ENCODE peak calls at places on chromosomes 1 and 21, in five cellular contexts. C is OCI-LY7, X is adrenal gland, Z is body of pancreas, N is upper lobe of left lung. M is an unnamed sample.

GRCh38 chr1:171796592-171796991 is 15.1 kb downstream of the METTL13 start:
- DNase-seq in C (no peak), X (no peak), Z (no peak), N (no peak), M (no peak)

GRCh38 chr1:211687462-211688215 is 12.2 kb upstream of the NEK2 start:
- DNase-seq in C (no peak), X (no peak), N (no peak), Z (no peak), M (no peak)

GRCh38 chr1:228087771-228088251 is 5.3 kb downstream of the ARF1 start:
- DNase-seq in N (no peak), X (no peak), Z (no peak), C (no peak), M (no peak)

GRCh38 chr1:115338457-115338820 is 390 bp upstream of the NGF start:
- DNase-seq in X (no peak), N (peak; percentile 81), Z (no peak), C (no peak), M (no peak)

GRCh38 chr21:45607021-45607921 is 36.3 kb upstream of the PCBP3 start:
- DNase-seq in X (no peak), Z (no peak), N (no peak), C (no peak), M (no peak)

GRCh38 chr1:24955161-24955560 is 25.1 kb upstream of the RUNX3 start:
- DNase-seq in N (no peak), Z (peak; percentile 21), X (no peak), C (no peak), M (peak; percentile 71)

GRCh38 chr1:225874431-225874830 is 7.7 kb downstream of the TMEM63A start:
- DNase-seq in C (no peak), N (no peak), Z (no peak), X (no peak), M (no peak)

GRCh38 chr1:84603941-84604830 is 29.9 kb upstream of the CTBS start:
- DNase-seq in N (no peak), Z (no peak), X (peak; percentile 48), C (no peak), M (no peak)

GRCh38 chr1:110340207-110340468 is 961 bp downstream of the RBM15 start:
- DNase-seq in X (no peak), N (no peak), C (no peak), Z (no peak), M (no peak)

GRCh38 chr1:47522890-47523811 is 85.3 kb downstream of the FOXD2 start:
- DNase-seq in C (no peak), N (no peak), Z (no peak), X (no peak), M (no peak)

GRCh38 chr21:42061866-42062542 is 9.1 kb upstream of the UMODL1 start:
- DNase-seq in X (no peak), Z (no peak), N (peak; percentile 81), C (peak; percentile 93), M (no peak)

GRCh38 chr1:54256756-54257155 is 56.8 kb downstream of the MRPL37 start:
- DNase-seq in C (no peak), X (no peak), N (no peak), Z (no peak), M (no peak)

GRCh38 chr1:41093826-41094225 is 72.3 kb upstream of the SLFNL1 start:
- DNase-seq in Z (no peak), N (no peak), X (no peak), C (no peak), M (no peak)

GRCh38 chr1:37277366-37277765 is 197.0 kb upstream of the ZC3H12A start:
- DNase-seq in Z (no peak), C (no peak), N (no peak), X (no peak), M (no peak)

GRCh38 chr1:228430243-228430642 is 13.6 kb upstream of the TRIM17 start:
- DNase-seq in Z (no peak), X (no peak), C (no peak), N (no peak), M (no peak)

GRCh38 chr1:21932127-21932526 is 5.0 kb downstream of the HSPG2 start:
- DNase-seq in N (no peak), X (peak; percentile 80), Z (peak; percentile 51), C (no peak), M (no peak)

GRCh38 chr1:92194516-92194915 is 23.2 kb upstream of the C1orf146 start:
- DNase-seq in Z (no peak), C (no peak), N (no peak), X (no peak), M (no peak)

GRCh38 chr1:244762629-244763028 is 72.8 kb upstream of the COX20 start:
- DNase-seq in Z (no peak), C (no peak), N (no peak), X (no peak), M (no peak)

GRCh38 chr1:154767315-154768240 is 102.5 kb downstream of the KCNN3 start:
- DNase-seq in X (no peak), N (no peak), Z (no peak), C (no peak), M (no peak)

GRCh38 chr1:162141273-162142023 is 72.0 kb downstream of the NOS1AP start:
- DNase-seq in Z (no peak), C (no peak), N (no peak), X (no peak), M (no peak)

GRCh38 chr21:43193651-43194302 is 25.0 kb downstream of the CRYAA start:
- DNase-seq in X (peak; percentile 34), N (peak; percentile 63), C (peak; percentile 28), Z (peak; percentile 32), M (no peak)

GRCh38 chr1:19765623-19766022 is 34.1 kb downstream of the TMCO4 start:
- DNase-seq in N (no peak), X (peak; percentile 31), C (no peak), Z (no peak), M (no peak)

GRCh38 chr1:21324368-21325137 is 34.3 kb upstream of the ECE1 start:
- DNase-seq in Z (peak; percentile 93), X (peak; percentile 97), N (no peak), C (peak; percentile 35), M (peak; percentile 61)

GRCh38 chr1:42946120-42947009 is 12.3 kb downstream of the SLC2A1 start:
- DNase-seq in Z (no peak), C (no peak), N (no peak), X (no peak), M (no peak)

GRCh38 chr1:42947965-42948732 is 10.5 kb downstream of the SLC2A1 start:
- DNase-seq in Z (no peak), C (no peak), X (no peak), N (no peak), M (no peak)

GRCh38 chr1:42949312-42950145 is 9.1 kb downstream of the SLC2A1 start:
- DNase-seq in Z (no peak), N (no peak), X (no peak), C (peak; percentile 55), M (no peak)

GRCh38 chr1:42945171-42945570 is 13.5 kb downstream of the SLC2A1 start:
- DNase-seq in Z (no peak), X (no peak), C (no peak), N (no peak), M (no peak)

DNA sequence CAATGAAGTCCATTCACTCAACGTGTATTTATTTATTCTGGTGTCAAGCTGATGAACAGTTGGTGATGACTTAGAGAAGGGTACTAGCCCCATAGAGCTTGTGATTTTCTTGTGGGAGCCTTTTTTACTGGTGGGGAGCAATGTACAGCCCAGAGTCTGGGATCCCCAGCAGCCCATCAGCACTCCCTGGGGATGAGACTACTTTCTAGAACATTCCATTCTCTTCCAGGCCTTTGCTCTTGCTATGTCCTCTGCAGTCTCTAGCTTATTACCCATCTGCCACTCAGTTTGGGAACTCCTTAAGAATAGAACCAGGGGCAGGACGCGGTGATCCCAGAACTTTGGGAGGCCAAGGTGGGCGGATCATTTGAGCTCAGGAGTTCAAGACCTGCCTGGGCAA is 11.5 kb downstream of the SLC2A1 start:
- DNase-seq in C (no peak), X (no peak), Z (no peak), N (no peak), M (no peak)
- H3K4me1 ChIP-seq in C (peaks cover 100% of the 10 kb centered on the region), X (peaks cover 25% of the 10 kb centered on the region), Z (peaks cover 63% of the 10 kb centered on the region), N (peaks cover 44% of the 10 kb centered on the region), M (peaks cover 95% of the 10 kb centered on the region)

GRCh38 chr1:39638965-39639332 is 494 bp downstream of the HEYL start:
- DNase-seq in C (no peak), X (no peak), N (no peak), Z (no peak), M (no peak)
- H3K4me3 ChIP-seq in C (no peak overlapping the region), X (peak overlapping the region; percentile 59), N (peak overlapping the region; percentile 75), Z (peak overlapping the region; percentile 59), M (peak overlapping the region; percentile 36)

GRCh38 chr1:201553496-201554166 is 14.7 kb downstream of the NAV1 start:
- DNase-seq in C (no peak), Z (no peak), N (no peak), X (no peak), M (no peak)
- H3K4me1 ChIP-seq in C (no peaks in the 10 kb centered on the region), Z (peaks cover 4% of the 10 kb centered on the region), N (peaks cover 48% of the 10 kb centered on the region), X (peaks cover 10% of the 10 kb centered on the region), M (no peaks in the 10 kb centered on the region)

GRCh38 chr1:31669786-31670582 is 25.3 kb upstream of the PEF1 start:
- DNase-seq in C (peak; percentile 16), N (peak; percentile 76), Z (peak; percentile 90), X (peak; percentile 89), M (peak; percentile 58)

GRCh38 chr1:31671147-31671546 is 26.5 kb upstream of the PEF1 start:
- DNase-seq in N (no peak), Z (no peak), C (no peak), X (no peak), M (no peak)

GRCh38 chr1:31668303-31668883 is 23.7 kb upstream of the PEF1 start:
- DNase-seq in N (no peak), C (no peak), X (no peak), Z (no peak), M (no peak)

GRCh38 chr1:31670583-31670944 is 25.9 kb upstream of the PEF1 start:
- DNase-seq in C (no peak), X (no peak), Z (no peak), N (no peak), M (no peak)

GRCh38 chr1:31669433-31669785 is 24.7 kb upstream of the PEF1 start:
- DNase-seq in X (no peak), N (no peak), Z (no peak), C (no peak), M (no peak)
- H3K4me3 ChIP-seq in X (peak overlapping the region; percentile 48), N (no peak overlapping the region), Z (no peak overlapping the region), C (no peak overlapping the region), M (no peak overlapping the region)

GRCh38 chr1:9303916-9304315 is 11.2 kb downstream of the SPSB1 start:
- DNase-seq in C (no peak), N (no peak), X (no peak), Z (no peak), M (no peak)
- H3K4me1 ChIP-seq in C (peaks cover 44% of the 10 kb centered on the region), N (peaks cover 63% of the 10 kb centered on the region), X (peaks cover 20% of the 10 kb centered on the region), Z (peaks cover 68% of the 10 kb centered on the region), M (no peaks in the 10 kb centered on the region)